ENCODE peak calls at places on chromosomes 16 and 17, in six cellular contexts. L is ELR, F is tibial nerve, Z is kidney tubule cell, N is heart left ventricle, E is fibroblast of villous mesenchyme. G is an unnamed sample.

GRCh38 chr17:58268326-58268725 is 12.4 kb downstream of the MPO start:
- DNase-seq in N (no peak), F (no peak), L (no peak), Z (no peak), E (no peak), G (no peak)

GRCh38 chr16:30356401-30357084 is 1.4 kb upstream of the CD2BP2 start:
- DNase-seq in N (no peak), E (no peak), F (no peak), L (no peak), Z (peak), G (no peak)

GRCh38 chr17:45019177-45019711 is 32.2 kb downstream of the DCAKD start:
- DNase-seq in E (no peak), N (peak), F (no peak), L (peak), Z (peak), G (peak)

GRCh38 chr17:159609-160008 is 21.8 kb downstream of the DOC2B start:
- DNase-seq in N (peak), F (no peak), L (no peak), Z (no peak), E (no peak), G (no peak)

GRCh38 chr17:74481621-74482020 is 15.2 kb downstream of the CD300A start:
- DNase-seq in N (no peak), E (no peak), F (no peak), L (no peak), Z (no peak), G (no peak)

GRCh38 chr17:39221572-39221971 is 4.2 kb downstream of the STAC2 start:
- DNase-seq in N (no peak), L (no peak), E (no peak), F (no peak), Z (no peak), G (no peak)

GRCh38 chr17:7392696-7393612 is 1.4 kb downstream of the PLSCR3 start:
- DNase-seq in N (no peak), F (no peak), L (no peak), E (no peak), Z (no peak), G (peak)

GRCh38 chr17:7700510-7700909 is 4.5 kb upstream of the EFNB3 start:
- DNase-seq in N (no peak), L (no peak), F (no peak), Z (no peak), E (no peak), G (no peak)

GRCh38 chr16:48613061-48613957 is 3.3 kb upstream of the N4BP1 start:
- DNase-seq in F (no peak), Z (peak), L (peak), E (peak), N (no peak), G (no peak)

GRCh38 chr17:19306160-19307111 is 56.1 kb downstream of the B9D1 start:
- DNase-seq in L (no peak), Z (no peak), E (no peak), N (no peak), F (no peak), G (no peak)

GRCh38 chr16:63617990-63618763 is 1503.7 kb downstream of the CDH11 start:
- DNase-seq in F (no peak), E (no peak), L (no peak), Z (peak), N (no peak), G (no peak)

GRCh38 chr17:49387374-49388289 is 25.6 kb upstream of the ZNF652 start:
- DNase-seq in F (no peak), Z (no peak), N (no peak), E (no peak), L (no peak), G (no peak)

GRCh38 chr16:30741461-30741914 is 6.7 kb upstream of the PHKG2 start:
- DNase-seq in N (no peak), E (peak), L (peak), Z (peak), F (no peak), G (no peak)

GRCh38 chr16:13883266-13883665 is 36.7 kb upstream of the ERCC4 start:
- DNase-seq in E (peak), Z (no peak), N (no peak), F (no peak), L (no peak), G (no peak)

GRCh38 chr17:8912060-8912981 is 44.8 kb upstream of the PIK3R6 start:
- DNase-seq in N (no peak), L (no peak), E (no peak), Z (no peak), F (no peak), G (no peak)

GRCh38 chr16:35173295-35173694 is 1713.9 kb downstream of the TP53TG3F start:
- DNase-seq in L (no peak), F (no peak), N (no peak), E (no peak), Z (no peak), G (no peak)